ENCODE peak calls at places on chromosomes 7 and 10, in five cellular contexts. A is ovary, G is IMR-90, Y is right lobe of liver, D is heart right ventricle. I is an unnamed sample. For H3K27me3, the result is how much of the 10 kb centered on the place peaks cover.

GRCh38 chr7:122148081-122148480 is 4.0 kb upstream of the AASS start:
- DNase-seq in A (no peak), G (no peak), Y (no peak), D (no peak), I (no peak)

GRCh38 chr7:360454-361100 is 70.6 kb downstream of the FOXL3 start:
- DNase-seq in A (no peak), G (no peak), Y (peak), D (no peak), I (peak)

GRCh38 chr10:67115972-67116371 is 190.1 kb downstream of the LRRTM3 start:
- DNase-seq in A (no peak), G (no peak), Y (no peak), D (no peak), I (no peak)

GRCh38 chr7:68429376-68430117 is 1168.7 kb upstream of the AUTS2 start:
- DNase-seq in A (no peak), G (no peak), Y (no peak), D (peak), I (no peak)

GRCh38 chr7:19762631-19763030 is 10.8 kb downstream of the TMEM196 start:
- DNase-seq in A (no peak), G (no peak), Y (no peak), D (no peak), I (no peak)

GRCh38 chr10:42754155-42755027 is 28.2 kb upstream of the BMS1 start:
- DNase-seq in A (no peak), G (no peak), Y (peak), D (peak), I (peak)

GRCh38 chr10:89591796-89592271 is 53.2 kb downstream of the PANK1 start:
- DNase-seq in A (no peak), G (peak), Y (peak), D (peak), I (no peak)

GRCh38 chr10:77746313-77746712 is 108.7 kb upstream of the KCNMA1 start:
- DNase-seq in A (no peak), G (peak), Y (no peak), D (no peak), I (no peak)

GRCh38 chr7:36312064-36312914 is 77.4 kb upstream of the ANLN start:
- DNase-seq in A (no peak), G (no peak), Y (peak), D (no peak), I (peak)

GRCh38 chr10:131183546-131184045 is 127.9 kb downstream of the TCERG1L start:
- DNase-seq in A (no peak), G (no peak), Y (no peak), D (no peak), I (no peak)

GRCh38 chr7:120658516-120658915 is 199.4 kb downstream of the TSPAN12 start:
- DNase-seq in A (no peak), G (no peak), Y (no peak), D (no peak), I (no peak)

GRCh38 chr10:23189024-23189423 is 3.1 kb upstream of the PTF1A start:
- DNase-seq in A (no peak), G (no peak), Y (no peak), D (no peak), I (no peak)

GRCh38 chr10:62172465-62172864 is 96.2 kb downstream of the RTKN2 start:
- DNase-seq in A (no peak), G (no peak), Y (no peak), D (no peak), I (no peak)

GRCh38 chr7:92698237-92698841 is 108.1 kb upstream of the FAM133B start:
- DNase-seq in A (peak), G (peak), Y (no peak), D (peak), I (no peak)

GRCh38 chr10:33376976-33377657 is 42.6 kb upstream of the NRP1 start:
- DNase-seq in A (no peak), G (peak), Y (no peak), D (no peak), I (no peak)

GRCh38 chr10:119736220-119736619 is 10.4 kb downstream of the INPP5F start:
- DNase-seq in A (no peak), G (no peak), Y (no peak), D (no peak), I (no peak)

GRCh38 chr7:120988591-120989299 is at the start of gene CPED1:
- DNase-seq in A (peak), G (peak), Y (peak), D (peak), I (peak)

GRCh38 chr10:98676895-98677294 is 230.2 kb upstream of the HPS1 start:
- DNase-seq in A (no peak), G (no peak), Y (no peak), D (no peak), I (no peak)

GRCh38 chr10:49633327-49634045 is 19.6 kb downstream of the CHAT start:
- DNase-seq in A (no peak), G (no peak), Y (no peak), D (no peak), I (peak)

GRCh38 chr7:106471686-106472440 is 187.1 kb upstream of the NAMPT start:
- DNase-seq in A (no peak), G (no peak), Y (no peak), D (no peak), I (no peak)

GRCh38 chr7:149883452-149883861 is 9.7 kb downstream of the ATP6V0E2 start:
- DNase-seq in A (no peak), G (peak), Y (peak), D (peak), I (peak)

GRCh38 chr10:77478248-77478963 is 159.2 kb downstream of the KCNMA1 start:
- DNase-seq in A (no peak), G (peak), Y (no peak), D (no peak), I (no peak)

GRCh38 chr7:87530126-87530525 is 54.6 kb upstream of the ABCB4 start:
- DNase-seq in A (no peak), G (no peak), Y (no peak), D (no peak), I (no peak)

GRCh38 chr7:21939136-21939857 is 6.4 kb downstream of the CDCA7L start:
- DNase-seq in A (no peak), G (no peak), Y (no peak), D (no peak), I (no peak)

GRCh38 chr7:141600139-141600538 is 48.9 kb downstream of the AGK start:
- DNase-seq in A (no peak), G (no peak), Y (no peak), D (no peak), I (no peak)

GRCh38 chr7:1920266-1920681 is 250.2 kb downstream of the ELFN1 start:
- DNase-seq in A (no peak), G (no peak), Y (peak), D (no peak), I (peak)

GRCh38 chr7:66507764-66508296 is 120.9 kb upstream of the KCTD7 start:
- DNase-seq in A (no peak), G (no peak), Y (no peak), D (no peak), I (no peak)

GRCh38 chr7:66505009-66505408 is 123.7 kb upstream of the KCTD7 start:
- DNase-seq in A (no peak), G (no peak), Y (no peak), D (no peak), I (no peak)

GRCh38 chr7:66504131-66504530 is 124.5 kb upstream of the KCTD7 start:
- DNase-seq in A (no peak), G (no peak), Y (no peak), D (no peak), I (no peak)

GRCh38 chr7:66503551-66504031 is 125.1 kb upstream of the KCTD7 start:
- DNase-seq in A (no peak), G (no peak), Y (no peak), D (no peak), I (no peak)

GRCh38 chr7:66505531-66506451 is 122.9 kb upstream of the KCTD7 start:
- DNase-seq in A (peak), G (no peak), Y (no peak), D (no peak), I (peak)
- TF ChIP-seq CTCF in A (no peak), G (no peak), Y (no peak), D (no peak), I (no peak)

GRCh38 chr10:102413053-102413705 is 5.4 kb downstream of the PSD start:
- DNase-seq in A (no peak), G (no peak), Y (no peak), D (no peak), I (no peak)
- H3K27me3 ChIP-seq in A (under half), G (half or more), Y (under half), D (half or more), I (half or more)

DNA sequence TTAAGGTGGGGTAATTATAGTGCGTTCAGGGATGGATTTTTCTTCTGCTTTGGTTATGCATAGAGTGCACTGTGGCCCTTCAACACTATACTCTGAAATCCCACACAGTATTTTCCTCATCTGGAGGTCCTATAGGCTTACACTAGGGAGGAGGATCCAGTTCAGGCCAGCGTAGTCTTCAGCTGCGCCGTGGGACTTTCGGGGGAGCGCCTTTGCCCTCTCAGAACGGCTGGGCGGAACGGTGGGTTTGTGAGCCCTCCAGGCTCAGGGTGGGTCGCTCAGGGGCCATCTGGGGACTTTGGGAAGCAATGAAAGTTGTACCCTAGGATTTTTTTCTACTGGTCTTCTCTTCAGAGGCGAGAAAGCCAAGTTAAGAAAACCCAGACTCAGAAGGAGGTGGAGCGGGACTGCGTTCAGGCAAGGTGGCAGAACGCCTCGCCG is 652 bp upstream of the VPS26A start:
- DNase-seq in A (no peak), G (peak), Y (no peak), D (no peak), I (no peak)
- TF ChIP-seq CTCF in A (no peak), G (peak), Y (peak), D (no peak), I (no peak)

GRCh38 chr7:42283553-42283952 is 46.5 kb upstream of the GLI3 start:
- DNase-seq in A (no peak), G (no peak), Y (no peak), D (no peak), I (no peak)
- H3K27me3 ChIP-seq in A (under half), G (under half), Y (under half), D (under half), I (under half)